ENCODE peak calls at places on chromosomes 13 and 19, in five cellular contexts. L is H1, H is NT2/D1, Y is HepG2, M is GM12878. I is an unnamed sample.

GRCh38 chr19:8305798-8306197 is 2.4 kb downstream of the CD320 start:
- DNase-seq in Y (no peak), L (no peak), M (no peak), H (no peak), I (no peak)

GRCh38 chr19:51417807-51418152 is 338 bp upstream of the SIGLEC10 start:
- DNase-seq in H (no peak), L (no peak), Y (no peak), M (no peak), I (no peak)

GRCh38 chr13:73661066-73661465 is 473.1 kb downstream of the KLF12 start:
- DNase-seq in M (no peak), Y (no peak), L (no peak), H (no peak), I (no peak)

GRCh38 chr19:13099073-13099999 is 3.3 kb downstream of the LYL1 start:
- DNase-seq in Y (no peak), L (peak), H (no peak), M (no peak), I (no peak)

GRCh38 chr13:47215741-47216140 is 318.9 kb upstream of the HTR2A start:
- DNase-seq in L (no peak), Y (no peak), H (no peak), M (no peak), I (no peak)

GRCh38 chr13:71629167-71629566 is 237.8 kb downstream of the DACH1 start:
- DNase-seq in Y (no peak), H (no peak), L (no peak), M (no peak), I (no peak)

GRCh38 chr19:27911122-27911898 is 1301.6 kb downstream of the UQCRFS1 start:
- DNase-seq in L (no peak), H (no peak), Y (no peak), M (no peak), I (no peak)

GRCh38 chr19:54029930-54030490 is 33.7 kb downstream of the VSTM1 start:
- DNase-seq in Y (peak), M (no peak), L (peak), H (peak), I (peak)

GRCh38 chr19:40262422-40262821 is 22.7 kb downstream of the AKT2 start:
- DNase-seq in H (no peak), L (no peak), M (no peak), Y (no peak), I (no peak)

GRCh38 chr19:10603873-10604459 is 16.9 kb upstream of the AP1M2 start:
- DNase-seq in H (no peak), L (no peak), M (peak), Y (no peak), I (no peak)

GRCh38 chr19:50333737-50334617 is 4.8 kb upstream of the KCNC3 start:
- DNase-seq in H (no peak), Y (no peak), L (peak), M (no peak), I (peak)

GRCh38 chr13:94914829-94915228 is 202.5 kb upstream of the SOX21 start:
- DNase-seq in H (no peak), L (no peak), Y (no peak), M (no peak), I (no peak)

GRCh38 chr13:25207291-25207690 is 35.2 kb upstream of the AMER2 start:
- DNase-seq in M (no peak), H (no peak), L (no peak), Y (no peak), I (no peak)

GRCh38 chr13:34156841-34157365 is 339.0 kb downstream of the RFC3 start:
- DNase-seq in M (peak), L (no peak), H (no peak), Y (peak), I (peak)

GRCh38 chr13:40876020-40876738 is 86.8 kb downstream of the SLC25A15 start:
- DNase-seq in M (no peak), L (no peak), H (no peak), Y (no peak), I (no peak)

GRCh38 chr13:98141091-98141490 is 1.8 kb upstream of the FARP1 start:
- DNase-seq in M (no peak), Y (no peak), H (no peak), L (no peak), I (no peak)

GRCh38 chr19:40266912-40267600 is 18.1 kb downstream of the AKT2 start:
- DNase-seq in H (no peak), L (no peak), M (no peak), Y (no peak), I (no peak)

GRCh38 chr13:98977568-98978270 is at the start of gene DOCK9:
- DNase-seq in Y (no peak), L (peak), H (peak), M (no peak), I (no peak)

DNA sequence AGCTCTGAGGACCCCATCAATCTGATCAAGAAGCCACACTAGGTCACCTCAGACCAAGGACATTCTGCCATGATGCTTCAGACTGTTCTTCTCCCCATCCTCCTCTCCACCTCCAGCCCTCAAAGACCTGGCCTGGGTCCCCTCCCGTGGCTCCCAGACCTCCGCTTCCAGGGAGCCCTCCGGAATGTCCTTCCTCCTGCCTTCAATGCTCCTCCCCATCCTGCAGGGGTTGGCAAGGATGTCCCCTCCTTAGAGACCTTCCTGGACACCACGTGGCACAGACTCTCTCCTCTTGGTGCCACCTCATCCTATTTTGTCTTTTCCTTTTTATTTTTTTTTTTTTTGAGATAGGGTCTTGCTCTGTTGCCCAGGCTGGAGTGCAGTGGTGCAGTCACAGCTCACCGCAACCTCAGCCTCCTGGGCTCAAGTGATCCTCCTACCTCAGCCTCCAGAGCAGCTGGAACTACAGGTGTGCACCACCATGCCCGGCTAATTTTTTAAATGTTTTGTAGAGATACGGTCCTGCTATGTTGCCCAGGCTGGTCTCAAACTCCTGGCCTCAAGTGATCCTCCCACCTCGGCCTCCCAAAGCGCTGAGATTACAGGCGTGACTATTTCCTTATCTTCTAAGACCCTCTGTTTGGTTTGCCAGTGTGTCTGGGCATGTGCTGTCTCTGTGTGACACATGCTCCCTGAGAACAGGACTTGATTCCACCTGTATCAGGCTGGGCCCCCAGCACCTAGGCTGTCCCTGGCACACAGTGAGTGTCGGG is 84.9 kb downstream of the GNG7 start:
- DNase-seq in L (no peak), H (no peak), M (no peak), Y (no peak), I (no peak)
- TF ChIP-seq SUZ12 in L (no peak), H (no peak), M (no peak), Y (no peak), I (no peak)

GRCh38 chr19:49200238-49200862 is 42.8 kb downstream of the TRPM4 start:
- DNase-seq in H (no peak), Y (no peak), M (no peak), L (no peak), I (peak)

GRCh38 chr19:49201042-49201441 is 43.5 kb downstream of the TRPM4 start:
- DNase-seq in Y (no peak), H (no peak), M (no peak), L (no peak), I (no peak)

GRCh38 chr19:49193822-49194394 is 36.3 kb downstream of the TRPM4 start:
- DNase-seq in M (no peak), L (no peak), Y (no peak), H (no peak), I (no peak)

GRCh38 chr19:49194408-49194807 is 36.8 kb downstream of the TRPM4 start:
- DNase-seq in H (no peak), Y (no peak), M (no peak), L (no peak), I (no peak)

DNA sequence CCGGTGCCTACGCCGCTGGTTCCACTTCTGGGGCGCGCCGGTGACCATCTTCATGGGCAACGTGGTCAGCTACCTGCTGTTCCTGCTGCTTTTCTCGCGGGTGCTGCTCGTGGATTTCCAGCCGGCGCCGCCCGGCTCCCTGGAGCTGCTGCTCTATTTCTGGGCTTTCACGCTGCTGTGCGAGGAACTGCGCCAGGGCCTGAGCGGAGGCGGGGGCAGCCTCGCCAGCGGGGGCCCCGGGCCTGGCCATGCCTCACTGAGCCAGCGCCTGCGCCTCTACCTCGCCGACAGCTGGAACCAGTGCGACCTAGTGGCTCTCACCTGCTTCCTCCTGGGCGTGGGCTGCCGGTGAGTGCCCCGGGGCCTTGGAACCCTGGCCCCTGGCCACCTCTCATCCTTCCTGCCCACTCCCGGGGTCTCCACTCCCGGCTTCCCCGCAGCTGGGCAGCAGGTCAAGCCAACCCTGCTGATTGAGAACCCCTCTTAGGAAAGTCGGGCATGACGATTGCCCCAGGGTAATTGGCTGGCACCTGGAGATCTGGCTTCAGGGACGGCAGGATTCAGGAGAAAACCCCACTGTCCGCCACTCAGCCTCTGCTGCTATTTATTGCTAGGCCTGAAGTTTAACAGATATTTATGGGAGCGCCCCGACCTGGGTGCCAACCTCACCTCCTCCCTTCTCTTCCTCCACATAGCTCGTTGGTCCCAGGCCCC is 39.1 kb downstream of the TRPM4 start:
- DNase-seq in Y (no peak), H (no peak), M (no peak), L (no peak), I (no peak)
- TF ChIP-seq SUZ12 in Y (no peak), H (no peak), M (no peak), L (no peak), I (no peak)

GRCh38 chr13:44061876-44062275 is 182.2 kb downstream of the LACC1 start:
- DNase-seq in H (no peak), Y (no peak), L (no peak), M (no peak), I (no peak)
- TF ChIP-seq SUZ12 in H (no peak), Y (no peak), L (no peak), M (no peak), I (no peak)

GRCh38 chr19:35755550-35756371 is 1.1 kb downstream of the HSPB6 start:
- DNase-seq in Y (no peak), H (no peak), L (no peak), M (no peak), I (no peak)

GRCh38 chr19:35755160-35755549 is 1.7 kb downstream of the HSPB6 start:
- DNase-seq in Y (no peak), H (no peak), M (no peak), L (no peak), I (no peak)

GRCh38 chr19:35757231-35757748 is 461 bp upstream of the HSPB6 start:
- DNase-seq in M (no peak), L (no peak), Y (peak), H (no peak), I (peak)

GRCh38 chr19:35757749-35758608 is at the start of gene PROSER3:
- DNase-seq in M (peak), Y (peak), H (peak), L (peak), I (peak)

DNA sequence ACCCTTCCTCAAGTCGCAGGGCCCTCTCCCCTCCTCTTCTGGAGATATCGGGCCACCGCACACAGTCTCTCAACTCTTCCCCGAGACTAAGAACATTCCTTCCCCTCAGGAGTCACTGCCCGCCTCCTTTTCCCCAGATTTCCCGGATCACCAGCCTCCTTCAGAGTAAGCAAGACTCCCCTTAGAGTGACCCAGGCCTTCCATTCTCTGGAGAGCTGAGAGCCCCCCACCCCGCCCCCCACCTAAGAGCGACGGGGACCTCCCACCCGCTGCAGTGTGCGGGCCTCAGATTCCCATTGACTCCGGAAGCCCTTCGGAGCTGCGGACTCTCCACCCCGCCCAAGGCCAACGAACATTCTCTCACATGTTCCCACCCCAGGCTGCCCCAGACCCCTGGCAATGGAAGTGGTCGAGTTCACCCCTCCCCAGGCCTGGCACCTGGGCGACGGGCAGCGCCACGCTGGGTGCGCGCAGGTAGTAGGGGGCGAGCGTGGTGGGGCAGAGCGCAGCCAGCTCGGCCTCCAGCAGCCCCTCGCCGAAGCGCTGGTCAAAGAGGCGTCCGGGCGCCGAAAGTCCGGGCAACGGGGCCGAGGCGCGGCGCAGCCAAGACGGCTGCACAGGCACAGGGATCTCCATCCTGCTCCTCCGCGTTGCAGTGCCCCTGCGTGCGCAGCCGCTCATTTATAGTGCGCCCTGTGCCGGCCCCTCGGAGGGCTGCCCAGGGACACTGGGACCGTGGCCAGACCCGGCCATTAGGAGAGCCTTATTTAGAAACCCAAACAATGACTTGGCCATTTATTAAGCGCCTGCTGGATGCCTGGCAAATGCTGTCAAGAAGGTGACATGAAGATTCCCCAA is at the start of gene HSPB6:
- DNase-seq in L (no peak), Y (no peak), H (no peak), M (no peak), I (no peak)
- TF ChIP-seq SUZ12 in L (peak), Y (no peak), H (no peak), M (no peak), I (no peak)

DNA sequence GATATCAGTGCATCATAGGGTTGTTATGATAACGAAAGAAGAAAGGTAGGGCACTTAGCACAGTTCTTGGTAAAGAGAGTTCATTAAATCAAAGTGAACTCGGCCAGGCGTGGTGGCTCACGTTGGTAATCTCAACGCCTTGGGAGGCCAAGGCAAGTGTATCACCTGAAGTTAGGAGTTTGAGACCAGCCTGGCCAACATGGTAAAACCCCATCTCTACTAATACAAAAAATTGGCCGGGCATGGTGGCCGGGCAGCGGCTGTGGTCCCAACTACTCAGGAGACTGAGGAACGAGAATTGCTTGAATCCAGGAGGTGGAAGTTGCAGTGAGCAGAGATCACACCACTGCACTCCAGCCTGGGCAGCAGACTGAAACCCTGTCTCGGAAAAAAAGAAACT is 19.1 kb downstream of the PSPC1 start:
- DNase-seq in L (no peak), M (no peak), H (no peak), Y (no peak), I (no peak)
- TF ChIP-seq SUZ12 in L (no peak), M (no peak), H (no peak), Y (no peak), I (no peak)

DNA sequence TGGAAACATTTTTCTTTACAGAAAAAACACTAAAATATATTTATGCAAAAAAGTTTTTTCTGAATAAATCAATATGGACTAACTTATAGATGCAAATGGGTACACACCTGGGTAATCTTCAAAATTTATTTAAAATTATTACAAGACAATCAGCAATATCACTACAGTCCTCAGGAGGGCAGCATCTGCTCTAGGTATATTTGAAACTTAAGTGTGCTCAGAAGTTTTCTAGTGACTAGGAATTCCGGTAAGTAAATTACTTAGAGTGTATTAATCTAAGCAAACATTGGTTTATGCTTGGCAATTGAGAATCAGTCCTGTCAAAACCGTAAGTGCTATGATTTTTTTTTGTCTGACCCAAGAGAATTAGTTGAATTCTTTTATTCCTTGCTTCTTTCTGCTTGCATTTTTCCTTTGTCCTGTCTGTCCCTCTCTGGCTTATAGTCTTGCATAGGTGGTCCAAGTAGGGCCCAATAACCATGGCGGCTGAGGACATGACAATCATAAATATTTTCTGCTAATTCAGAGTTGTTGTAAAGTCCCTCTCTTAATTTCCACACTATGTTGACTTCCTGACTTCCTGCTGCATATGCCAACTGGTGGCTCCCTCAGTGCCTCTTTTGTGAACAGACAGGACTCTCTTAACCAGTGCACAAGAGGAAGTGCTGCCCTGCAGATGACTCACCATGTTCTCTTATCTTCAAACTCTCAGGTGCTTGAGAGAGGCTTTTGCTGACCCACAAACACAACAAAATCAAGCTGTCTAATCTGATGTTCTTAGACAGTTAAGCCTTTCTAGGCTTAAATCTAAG is 82.2 kb downstream of the SLAIN1 start:
- DNase-seq in M (peak), H (peak), Y (peak), L (no peak), I (peak)
- TF ChIP-seq SUZ12 in M (no peak), H (no peak), Y (no peak), L (no peak), I (no peak)

DNA sequence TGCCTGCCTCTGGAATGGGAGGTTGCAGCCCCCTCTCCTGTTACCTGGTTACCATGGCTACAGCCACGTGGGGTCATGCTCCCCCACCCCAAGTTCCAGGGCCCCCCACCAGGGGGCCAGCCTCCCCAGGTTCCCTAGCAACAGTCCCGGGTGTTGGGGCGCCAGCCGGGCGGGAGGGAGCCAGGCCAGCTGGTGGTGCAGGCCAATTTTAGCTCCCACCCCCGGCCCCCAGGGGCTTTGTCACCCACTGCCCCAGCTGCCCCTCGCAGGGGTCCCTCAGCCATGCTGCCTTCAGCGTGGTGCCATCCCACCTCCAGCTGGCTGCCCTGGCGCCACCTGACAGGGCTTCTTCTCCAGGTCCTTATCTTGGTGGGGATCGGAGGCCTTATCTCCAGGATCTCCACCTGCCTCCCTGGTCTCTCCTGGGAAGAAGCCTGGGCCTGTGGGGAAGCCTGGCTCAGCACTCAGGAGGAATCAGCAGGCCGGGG is 3.0 kb downstream of the MARK4 start:
- DNase-seq in Y (no peak), H (no peak), L (no peak), M (no peak), I (no peak)
- TF ChIP-seq SUZ12 in Y (no peak), H (no peak), L (no peak), M (no peak), I (no peak)